ENCODE peak calls at places on chromosomes 4 and X, in seven cellular contexts. One of them, this sample, is unnamed.

GRCh38 chrX:43141885-43142284 is 363.9 kb upstream of the PPP1R2C start:
- DNase-seq in B cell: no peak
- DNase-seq in fibroblast of the aortic adventitia: no peak
- DNase-seq in suprapubic skin: no peak
- DNase-seq in GM12865: no peak
- DNase-seq in activated B cell treated with CpG ODN at 0.5 μM for 24 hours: no peak
- DNase-seq in tibial artery: no peak
- DNase-seq in this sample: no peak

GRCh38 chr4:91963489-91963888 is 340.3 kb upstream of the GRID2 start:
- DNase-seq in B cell: no peak
- DNase-seq in suprapubic skin: no peak
- DNase-seq in GM12865: no peak
- DNase-seq in activated B cell treated with CpG ODN at 0.5 μM for 24 hours: no peak
- DNase-seq in fibroblast of the aortic adventitia: peak
- DNase-seq in tibial artery: no peak
- DNase-seq in this sample: no peak

GRCh38 chr4:149961876-149962597 is 116.2 kb upstream of the DCLK2 start:
- DNase-seq in activated B cell treated with CpG ODN at 0.5 μM for 24 hours: no peak
- DNase-seq in fibroblast of the aortic adventitia: peak
- DNase-seq in suprapubic skin: no peak
- DNase-seq in tibial artery: no peak
- DNase-seq in B cell: no peak
- DNase-seq in GM12865: no peak
- DNase-seq in this sample: no peak

GRCh38 chr4:150679767-150680088 is 97.8 kb downstream of the MAB21L2 start:
- DNase-seq in fibroblast of the aortic adventitia: no peak
- DNase-seq in suprapubic skin: no peak
- DNase-seq in GM12865: no peak
- DNase-seq in B cell: no peak
- DNase-seq in activated B cell treated with CpG ODN at 0.5 μM for 24 hours: no peak
- DNase-seq in tibial artery: no peak
- DNase-seq in this sample: no peak

GRCh38 chr4:77601614-77602187 is 3.9 kb upstream of the CXCL13 start:
- DNase-seq in suprapubic skin: no peak
- DNase-seq in B cell: no peak
- DNase-seq in fibroblast of the aortic adventitia: no peak
- DNase-seq in tibial artery: no peak
- DNase-seq in GM12865: no peak
- DNase-seq in activated B cell treated with CpG ODN at 0.5 μM for 24 hours: no peak
- DNase-seq in this sample: no peak

GRCh38 chr4:156472624-156473023 is 499.0 kb downstream of the PDGFC start:
- DNase-seq in GM12865: peak
- DNase-seq in activated B cell treated with CpG ODN at 0.5 μM for 24 hours: no peak
- DNase-seq in fibroblast of the aortic adventitia: no peak
- DNase-seq in tibial artery: no peak
- DNase-seq in B cell: no peak
- DNase-seq in suprapubic skin: no peak
- DNase-seq in this sample: no peak

GRCh38 chr4:2071252-2071911 is 12.3 kb downstream of the NAT8L start:
- DNase-seq in activated B cell treated with CpG ODN at 0.5 μM for 24 hours: no peak
- DNase-seq in B cell: no peak
- DNase-seq in tibial artery: peak
- DNase-seq in fibroblast of the aortic adventitia: no peak
- DNase-seq in suprapubic skin: peak
- DNase-seq in GM12865: no peak
- DNase-seq in this sample: no peak

GRCh38 chr4:120506536-120506935 is 416.0 kb downstream of the PRDM5 start:
- DNase-seq in GM12865: no peak
- DNase-seq in fibroblast of the aortic adventitia: no peak
- DNase-seq in suprapubic skin: no peak
- DNase-seq in B cell: no peak
- DNase-seq in tibial artery: no peak
- DNase-seq in activated B cell treated with CpG ODN at 0.5 μM for 24 hours: no peak
- DNase-seq in this sample: no peak

GRCh38 chrX:24482823-24483410 is 17.8 kb downstream of the PDK3 start:
- DNase-seq in B cell: no peak
- DNase-seq in suprapubic skin: no peak
- DNase-seq in tibial artery: no peak
- DNase-seq in fibroblast of the aortic adventitia: no peak
- DNase-seq in activated B cell treated with CpG ODN at 0.5 μM for 24 hours: no peak
- DNase-seq in GM12865: no peak
- DNase-seq in this sample: no peak

GRCh38 chr4:66052426-66052825 is 382.1 kb upstream of the EPHA5 start:
- DNase-seq in activated B cell treated with CpG ODN at 0.5 μM for 24 hours: no peak
- DNase-seq in B cell: no peak
- DNase-seq in GM12865: no peak
- DNase-seq in suprapubic skin: no peak
- DNase-seq in fibroblast of the aortic adventitia: peak
- DNase-seq in tibial artery: no peak
- DNase-seq in this sample: no peak

GRCh38 chr4:4810365-4810764 is 49.1 kb upstream of the MSX1 start:
- DNase-seq in suprapubic skin: no peak
- DNase-seq in tibial artery: no peak
- DNase-seq in GM12865: no peak
- DNase-seq in B cell: no peak
- DNase-seq in activated B cell treated with CpG ODN at 0.5 μM for 24 hours: no peak
- DNase-seq in fibroblast of the aortic adventitia: no peak
- DNase-seq in this sample: no peak

GRCh38 chrX:29555465-29556091 is 659.8 kb upstream of the MAGEB2 start:
- DNase-seq in fibroblast of the aortic adventitia: no peak
- DNase-seq in tibial artery: no peak
- DNase-seq in GM12865: peak
- DNase-seq in B cell: no peak
- DNase-seq in suprapubic skin: no peak
- DNase-seq in activated B cell treated with CpG ODN at 0.5 μM for 24 hours: no peak
- DNase-seq in this sample: peak

GRCh38 chrX:136063340-136064079 is 78.3 kb downstream of the SLC9A6 start:
- DNase-seq in tibial artery: peak
- DNase-seq in suprapubic skin: no peak
- DNase-seq in GM12865: peak
- DNase-seq in activated B cell treated with CpG ODN at 0.5 μM for 24 hours: no peak
- DNase-seq in fibroblast of the aortic adventitia: peak
- DNase-seq in B cell: no peak
- DNase-seq in this sample: no peak

GRCh38 chrX:7093305-7093704 is 54.2 kb upstream of the STS start:
- DNase-seq in activated B cell treated with CpG ODN at 0.5 μM for 24 hours: no peak
- DNase-seq in B cell: no peak
- DNase-seq in tibial artery: no peak
- DNase-seq in suprapubic skin: no peak
- DNase-seq in fibroblast of the aortic adventitia: no peak
- DNase-seq in GM12865: no peak
- DNase-seq in this sample: no peak

GRCh38 chr4:170716868-170717267 is 627.1 kb upstream of the AADAT start:
- DNase-seq in suprapubic skin: no peak
- DNase-seq in B cell: no peak
- DNase-seq in activated B cell treated with CpG ODN at 0.5 μM for 24 hours: no peak
- DNase-seq in tibial artery: no peak
- DNase-seq in GM12865: peak
- DNase-seq in fibroblast of the aortic adventitia: peak
- DNase-seq in this sample: no peak

GRCh38 chrX:99777912-99778311 is 632.2 kb downstream of the PCDH19 start:
- DNase-seq in tibial artery: no peak
- DNase-seq in B cell: no peak
- DNase-seq in suprapubic skin: no peak
- DNase-seq in fibroblast of the aortic adventitia: no peak
- DNase-seq in GM12865: no peak
- DNase-seq in activated B cell treated with CpG ODN at 0.5 μM for 24 hours: no peak
- DNase-seq in this sample: no peak

GRCh38 chr4:11106190-11106589 is 322.5 kb downstream of the HS3ST1 start:
- DNase-seq in suprapubic skin: no peak
- DNase-seq in GM12865: peak
- DNase-seq in activated B cell treated with CpG ODN at 0.5 μM for 24 hours: no peak
- DNase-seq in fibroblast of the aortic adventitia: peak
- DNase-seq in B cell: no peak
- DNase-seq in tibial artery: no peak
- DNase-seq in this sample: no peak

GRCh38 chr4:57064120-57064519 is 46.1 kb downstream of the IGFBP7 start:
- DNase-seq in fibroblast of the aortic adventitia: no peak
- DNase-seq in suprapubic skin: no peak
- DNase-seq in tibial artery: no peak
- DNase-seq in B cell: no peak
- DNase-seq in activated B cell treated with CpG ODN at 0.5 μM for 24 hours: no peak
- DNase-seq in GM12865: no peak
- DNase-seq in this sample: no peak

GRCh38 chr4:118935819-118936218 is 47.2 kb downstream of the SYNPO2 start:
- DNase-seq in GM12865: no peak
- DNase-seq in tibial artery: no peak
- DNase-seq in suprapubic skin: no peak
- DNase-seq in B cell: no peak
- DNase-seq in activated B cell treated with CpG ODN at 0.5 μM for 24 hours: no peak
- DNase-seq in fibroblast of the aortic adventitia: no peak
- DNase-seq in this sample: no peak

GRCh38 chr4:119314356-119314755 is 7.6 kb downstream of the FABP2 start:
- DNase-seq in GM12865: peak
- DNase-seq in fibroblast of the aortic adventitia: peak
- DNase-seq in B cell: no peak
- DNase-seq in tibial artery: no peak
- DNase-seq in suprapubic skin: no peak
- DNase-seq in activated B cell treated with CpG ODN at 0.5 μM for 24 hours: no peak
- DNase-seq in this sample: peak

GRCh38 chrX:426881-427280 is 40.2 kb upstream of the PPP2R3B start:
- DNase-seq in GM12865: no peak
- DNase-seq in tibial artery: no peak
- DNase-seq in B cell: no peak
- DNase-seq in fibroblast of the aortic adventitia: no peak
- DNase-seq in activated B cell treated with CpG ODN at 0.5 μM for 24 hours: no peak
- DNase-seq in suprapubic skin: no peak
- DNase-seq in this sample: no peak

GRCh38 chr4:152516156-152516555 is 19.7 kb downstream of the FBXW7 start:
- DNase-seq in suprapubic skin: no peak
- DNase-seq in GM12865: no peak
- DNase-seq in B cell: no peak
- DNase-seq in activated B cell treated with CpG ODN at 0.5 μM for 24 hours: no peak
- DNase-seq in tibial artery: no peak
- DNase-seq in fibroblast of the aortic adventitia: peak
- DNase-seq in this sample: no peak

GRCh38 chrX:107542500-107542899 is 85.8 kb upstream of the PRPS1 start:
- DNase-seq in fibroblast of the aortic adventitia: peak
- DNase-seq in GM12865: peak
- DNase-seq in activated B cell treated with CpG ODN at 0.5 μM for 24 hours: no peak
- DNase-seq in suprapubic skin: no peak
- DNase-seq in B cell: no peak
- DNase-seq in tibial artery: no peak
- DNase-seq in this sample: no peak
- TF ChIP-seq CTCF in fibroblast of the aortic adventitia: peak
- TF ChIP-seq CTCF in GM12865: peak
- TF ChIP-seq CTCF in activated B cell treated with CpG ODN at 0.5 μM for 24 hours: no peak
- TF ChIP-seq CTCF in suprapubic skin: no peak
- TF ChIP-seq CTCF in B cell: no peak
- TF ChIP-seq CTCF in tibial artery: no peak
- TF ChIP-seq CTCF in this sample: peak

DNA sequence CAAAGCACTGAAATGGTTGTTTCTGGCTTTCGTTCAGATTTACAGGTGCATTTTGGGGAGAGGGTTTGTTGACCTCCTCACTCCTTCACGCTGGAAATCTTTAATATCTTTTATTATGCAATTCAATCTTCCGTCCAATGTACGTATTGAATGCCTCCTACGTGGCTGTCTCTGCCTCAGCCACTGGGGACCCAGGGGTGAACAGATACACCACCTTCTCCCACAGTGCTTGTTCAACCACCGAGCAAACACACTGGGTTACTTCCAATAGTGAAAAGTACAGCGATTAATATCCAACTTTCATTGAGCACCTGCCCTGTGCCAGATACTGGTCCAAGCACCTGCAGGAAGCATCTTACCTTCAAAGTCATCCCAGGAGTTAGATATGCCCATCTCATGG is 52.1 kb downstream of the NYX start:
- DNase-seq in GM12865: no peak
- DNase-seq in tibial artery: no peak
- DNase-seq in suprapubic skin: no peak
- DNase-seq in activated B cell treated with CpG ODN at 0.5 μM for 24 hours: no peak
- DNase-seq in fibroblast of the aortic adventitia: no peak
- DNase-seq in B cell: no peak
- DNase-seq in this sample: no peak
- TF ChIP-seq CTCF in GM12865: no peak
- TF ChIP-seq CTCF in tibial artery: no peak
- TF ChIP-seq CTCF in suprapubic skin: no peak
- TF ChIP-seq CTCF in activated B cell treated with CpG ODN at 0.5 μM for 24 hours: no peak
- TF ChIP-seq CTCF in fibroblast of the aortic adventitia: no peak
- TF ChIP-seq CTCF in B cell: no peak
- TF ChIP-seq CTCF in this sample: no peak

GRCh38 chr4:30721353-30722091 is 1.4 kb downstream of the PCDH7 start:
- DNase-seq in tibial artery: peak
- DNase-seq in fibroblast of the aortic adventitia: peak
- DNase-seq in GM12865: no peak
- DNase-seq in activated B cell treated with CpG ODN at 0.5 μM for 24 hours: no peak
- DNase-seq in B cell: no peak
- DNase-seq in suprapubic skin: no peak
- DNase-seq in this sample: peak
- TF ChIP-seq CTCF in tibial artery: peak
- TF ChIP-seq CTCF in fibroblast of the aortic adventitia: peak
- TF ChIP-seq CTCF in GM12865: no peak
- TF ChIP-seq CTCF in activated B cell treated with CpG ODN at 0.5 μM for 24 hours: no peak
- TF ChIP-seq CTCF in B cell: no peak
- TF ChIP-seq CTCF in suprapubic skin: peak
- TF ChIP-seq CTCF in this sample: no peak

GRCh38 chrX:111101580-111101979 is 5.6 kb downstream of the PAK3 start:
- DNase-seq in GM12865: no peak
- DNase-seq in suprapubic skin: no peak
- DNase-seq in tibial artery: no peak
- DNase-seq in fibroblast of the aortic adventitia: no peak
- DNase-seq in B cell: no peak
- DNase-seq in activated B cell treated with CpG ODN at 0.5 μM for 24 hours: no peak
- DNase-seq in this sample: no peak

GRCh38 chrX:111102636-111103035 is 6.6 kb downstream of the PAK3 start:
- DNase-seq in GM12865: no peak
- DNase-seq in activated B cell treated with CpG ODN at 0.5 μM for 24 hours: no peak
- DNase-seq in fibroblast of the aortic adventitia: no peak
- DNase-seq in suprapubic skin: no peak
- DNase-seq in B cell: no peak
- DNase-seq in tibial artery: no peak
- DNase-seq in this sample: no peak

GRCh38 chrX:111103246-111103645 is 7.3 kb downstream of the PAK3 start:
- DNase-seq in GM12865: no peak
- DNase-seq in B cell: no peak
- DNase-seq in activated B cell treated with CpG ODN at 0.5 μM for 24 hours: no peak
- DNase-seq in fibroblast of the aortic adventitia: no peak
- DNase-seq in tibial artery: no peak
- DNase-seq in suprapubic skin: no peak
- DNase-seq in this sample: no peak

GRCh38 chrX:111098874-111099273 is 2.9 kb downstream of the PAK3 start:
- DNase-seq in tibial artery: peak
- DNase-seq in GM12865: peak
- DNase-seq in B cell: peak
- DNase-seq in fibroblast of the aortic adventitia: no peak
- DNase-seq in activated B cell treated with CpG ODN at 0.5 μM for 24 hours: no peak
- DNase-seq in suprapubic skin: no peak
- DNase-seq in this sample: peak

DNA sequence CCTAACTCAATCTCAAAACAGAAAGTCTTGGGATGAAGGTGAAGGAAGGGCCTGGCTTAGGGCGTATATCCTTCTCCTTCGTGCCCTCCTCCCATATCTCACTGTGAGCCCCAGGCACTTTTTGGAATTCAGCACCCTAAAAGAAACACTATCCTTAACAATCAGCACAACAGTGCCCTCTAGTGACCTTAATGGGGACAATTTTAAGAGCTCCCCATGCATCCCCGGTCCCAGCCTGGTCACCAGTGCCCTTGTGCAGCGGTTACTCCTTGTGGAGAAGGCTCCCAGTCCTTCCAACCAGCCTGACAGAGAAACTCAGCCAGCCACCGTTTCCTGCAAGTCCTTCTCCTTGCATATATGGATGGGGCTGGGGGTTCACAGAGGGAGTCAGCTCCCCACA is 4.2 kb downstream of the PAK3 start:
- DNase-seq in tibial artery: no peak
- DNase-seq in B cell: no peak
- DNase-seq in activated B cell treated with CpG ODN at 0.5 μM for 24 hours: no peak
- DNase-seq in suprapubic skin: no peak
- DNase-seq in fibroblast of the aortic adventitia: peak
- DNase-seq in GM12865: peak
- DNase-seq in this sample: peak
- TF ChIP-seq CTCF in tibial artery: peak
- TF ChIP-seq CTCF in B cell: peak
- TF ChIP-seq CTCF in activated B cell treated with CpG ODN at 0.5 μM for 24 hours: no peak
- TF ChIP-seq CTCF in suprapubic skin: no peak
- TF ChIP-seq CTCF in fibroblast of the aortic adventitia: peak
- TF ChIP-seq CTCF in GM12865: peak
- TF ChIP-seq CTCF in this sample: peak